ENCODE peak calls at places on chromosomes 16 and 17, in seven cellular contexts. B is neuronal stem cell; T is dorsolateral prefrontal cortex; V is activated CD8-positive, alpha-beta memory T cell treated with anti-CD3 and anti-CD28 coated beads, Interleukin-2, amount 10 ng/mL, durations not matched to agents 7 days and 5 days; F is CD4-positive, alpha-beta memory T cell; I is Peyer's patch; O is Caco-2. S is an unnamed sample.

GRCh38 chr17:29238133-29238850 is 8.4 kb upstream of the CRYBA1 start:
- DNase-seq in F (no peak), T (no peak), V (no peak), B (no peak), I (no peak), O (no peak), S (no peak)

GRCh38 chr17:65538679-65539529 is 22.5 kb downstream of the AXIN2 start:
- DNase-seq in F (peak), B (no peak), O (no peak), T (no peak), V (no peak), I (no peak), S (no peak)

GRCh38 chr16:27123795-27124194 is 57.1 kb downstream of the C16orf82 start:
- DNase-seq in F (no peak), O (no peak), V (no peak), B (no peak), T (no peak), I (no peak), S (no peak)

GRCh38 chr17:36641331-36641876 is 40.0 kb downstream of the MRM1 start:
- DNase-seq in V (no peak), F (no peak), B (no peak), T (no peak), O (no peak), I (no peak), S (no peak)

GRCh38 chr17:40564883-40565744 is at the start of gene CCR7:
- DNase-seq in T (no peak), F (peak), I (peak), B (no peak), V (peak), O (no peak), S (peak)

GRCh38 chr17:43927101-43927935 is 15.0 kb downstream of the PPY start:
- DNase-seq in T (no peak), I (no peak), V (no peak), B (no peak), O (no peak), F (no peak), S (no peak)

GRCh38 chr17:29483503-29483902 is 83.3 kb downstream of the ABHD15 start:
- DNase-seq in T (no peak), O (no peak), V (no peak), I (no peak), F (no peak), B (no peak), S (no peak)

GRCh38 chr17:10041916-10042588 is 137.0 kb upstream of the RCVRN start:
- DNase-seq in O (no peak), B (no peak), T (no peak), F (no peak), V (no peak), I (no peak), S (no peak)

GRCh38 chr16:54438469-54438868 is 151.9 kb upstream of the IRX3 start:
- DNase-seq in F (no peak), I (no peak), V (no peak), T (no peak), B (no peak), O (no peak), S (no peak)

GRCh38 chr16:12819126-12820117 is 15.7 kb upstream of the CPPED1 start:
- DNase-seq in T (peak), O (peak), I (peak), V (peak), F (peak), B (peak), S (peak)

GRCh38 chr17:164536-165235 is 16.8 kb downstream of the DOC2B start:
- DNase-seq in B (peak), T (peak), O (peak), V (peak), F (peak), I (no peak), S (peak)

GRCh38 chr17:33667671-33668070 is 374.6 kb upstream of the ASIC2 start:
- DNase-seq in B (no peak), O (no peak), V (no peak), T (no peak), F (no peak), I (no peak), S (no peak)

GRCh38 chr16:72986011-72986410 is 61.9 kb downstream of the ZFHX3 start:
- DNase-seq in T (no peak), V (no peak), B (no peak), O (no peak), I (no peak), F (no peak), S (no peak)

GRCh38 chr16:19164285-19164684 is 3.8 kb upstream of the SYT17 start:
- DNase-seq in T (no peak), I (no peak), V (no peak), F (no peak), B (no peak), O (no peak), S (no peak)

GRCh38 chr16:22764662-22765302 is 49.2 kb upstream of the HS3ST2 start:
- DNase-seq in I (no peak), T (no peak), B (no peak), F (no peak), O (no peak), V (no peak), S (no peak)

GRCh38 chr17:63917646-63918045 is 993 bp downstream of the GH1 start:
- DNase-seq in T (no peak), O (no peak), I (no peak), V (no peak), F (no peak), B (no peak), S (no peak)

GRCh38 chr17:17303010-17303846 is at the start of gene NT5M:
- DNase-seq in I (peak), O (peak), T (peak), F (peak), V (peak), B (peak), S (peak)

GRCh38 chr16:11620243-11621003 is 33.7 kb upstream of the LITAF start:
- DNase-seq in I (no peak), F (no peak), O (no peak), B (no peak), V (no peak), T (no peak), S (no peak)

GRCh38 chr16:89842471-89843408 is 14.5 kb downstream of the SPIRE2 start:
- DNase-seq in I (no peak), O (peak), F (no peak), T (no peak), B (no peak), V (no peak), S (no peak)

GRCh38 chr16:16033208-16033717 is 83.8 kb downstream of the ABCC1 start:
- DNase-seq in B (no peak), I (peak), T (no peak), O (no peak), F (peak), V (peak), S (no peak)

GRCh38 chr17:68455756-68456528 is 1.4 kb downstream of the WIPI1 start:
- DNase-seq in I (no peak), O (no peak), F (no peak), T (no peak), B (no peak), V (no peak), S (peak)

GRCh38 chr17:9115446-9116265 is 94.3 kb downstream of the NTN1 start:
- DNase-seq in I (no peak), B (peak), V (peak), F (peak), T (no peak), O (no peak), S (peak)

GRCh38 chr16:66293207-66293735 is 73.2 kb upstream of the CDH5 start:
- DNase-seq in B (no peak), F (no peak), I (no peak), T (peak), V (peak), O (peak), S (no peak)